ENCODE peak calls at places on chromosomes 12 and 14, in four cellular contexts. F is HepG2, I is K562, E is A549. Y is an unnamed sample.

GRCh38 chr14:92441751-92442477 is 71.7 kb upstream of the RIN3 start:
- DNase-seq in I (no peak), E (no peak), F (no peak), Y (no peak)

GRCh38 chr12:87827638-87828264 is 201.4 kb downstream of the C12orf50 start:
- DNase-seq in E (peak; percentile 7), F (no peak), I (no peak), Y (no peak)

GRCh38 chr14:33679461-33680225 is 271.2 kb downstream of the EGLN3 start:
- DNase-seq in I (no peak), E (no peak), F (no peak), Y (no peak)

GRCh38 chr12:10067942-10068341 is 30.8 kb downstream of the CLEC1A start:
- DNase-seq in F (no peak), I (no peak), E (no peak), Y (no peak)

GRCh38 chr14:92937229-92937937 is 14.4 kb downstream of the CHGA start:
- DNase-seq in F (no peak), E (no peak), I (no peak), Y (no peak)

GRCh38 chr12:109497675-109498074 is 20.2 kb downstream of the UBE3B start:
- DNase-seq in I (no peak), E (no peak), F (no peak), Y (no peak)

GRCh38 chr14:54174437-54174836 is 217.8 kb upstream of the BMP4 start:
- DNase-seq in F (no peak), I (no peak), E (no peak), Y (no peak)

GRCh38 chr14:55938249-55938791 is 179.9 kb upstream of the PELI2 start:
- DNase-seq in F (no peak), I (no peak), E (no peak), Y (no peak)

GRCh38 chr14:93788557-93789365 is 476 bp upstream of the PRIMA1 start:
- DNase-seq in I (no peak), E (peak; percentile 74), F (no peak), Y (peak; percentile 69)

GRCh38 chr14:99395904-99396530 is 84.6 kb downstream of the SETD3 start:
- DNase-seq in E (peak; percentile 21), I (no peak), F (no peak), Y (no peak)

GRCh38 chr12:95966287-95966870 is 23.2 kb downstream of the AMDHD1 start:
- DNase-seq in F (peak; percentile 87), E (no peak), I (no peak), Y (no peak)

GRCh38 chr14:91284146-91284790 is 39.8 kb upstream of the GPR68 start:
- DNase-seq in I (no peak), E (no peak), F (no peak), Y (no peak)

GRCh38 chr12:6613776-6614512 is 6.8 kb upstream of the CHD4 start:
- DNase-seq in F (peak; percentile 97), I (peak; percentile 90), E (peak; percentile 68), Y (peak; percentile 91)

GRCh38 chr12:110689601-110690430 is 901 bp upstream of the HVCN1 start:
- DNase-seq in E (no peak), I (peak; percentile 54), F (no peak), Y (no peak)

GRCh38 chr12:129900306-129900705 is 3.5 kb downstream of the TMEM132D start:
- DNase-seq in I (no peak), E (no peak), F (no peak), Y (no peak)

GRCh38 chr14:100330007-100330344 is 6.8 kb downstream of the SLC25A47 start:
- DNase-seq in F (no peak), E (no peak), I (no peak), Y (no peak)

GRCh38 chr12:107903377-107904061 is 129.0 kb downstream of the ASCL4 start:
- DNase-seq in I (peak; percentile 94), E (peak; percentile 47), F (no peak), Y (peak; percentile 89)

GRCh38 chr12:44876554-44877275 is 600 bp upstream of the NELL2 start:
- DNase-seq in I (peak; percentile 23), F (no peak), E (peak; percentile 46), Y (peak; percentile 80)

GRCh38 chr14:102215522-102216250 is 76.0 kb downstream of the WDR20 start:
- DNase-seq in E (no peak), I (no peak), F (no peak), Y (no peak)

GRCh38 chr12:30019386-30020140 is 235.8 kb upstream of the TMTC1 start:
- DNase-seq in I (no peak), E (no peak), F (no peak), Y (no peak)

GRCh38 chr12:131155131-131155530 is 201.4 kb downstream of the ADGRD1 start:
- DNase-seq in E (no peak), I (no peak), F (no peak), Y (no peak)

GRCh38 chr12:27772328-27773049 is 7.5 kb upstream of the KLHL42 start:
- DNase-seq in I (no peak), F (no peak), E (no peak), Y (no peak)

GRCh38 chr14:91714805-91715204 is 17.1 kb downstream of the CATSPERB start:
- DNase-seq in F (no peak), E (no peak), I (no peak), Y (peak; percentile 30)

GRCh38 chr14:88552859-88553258 is 1.9 kb downstream of the PTPN21 start:
- DNase-seq in F (peak; percentile 51), I (no peak), E (no peak), Y (no peak)

GRCh38 chr14:88553886-88554457 is 835 bp downstream of the PTPN21 start:
- DNase-seq in I (no peak), F (no peak), E (no peak), Y (no peak)

GRCh38 chr14:88551936-88552565 is 2.8 kb downstream of the PTPN21 start:
- DNase-seq in I (no peak), F (no peak), E (no peak), Y (peak; percentile 38)

GRCh38 chr14:88556581-88556980 is 1.8 kb upstream of the PTPN21 start:
- DNase-seq in I (no peak), E (no peak), F (no peak), Y (no peak)

DNA sequence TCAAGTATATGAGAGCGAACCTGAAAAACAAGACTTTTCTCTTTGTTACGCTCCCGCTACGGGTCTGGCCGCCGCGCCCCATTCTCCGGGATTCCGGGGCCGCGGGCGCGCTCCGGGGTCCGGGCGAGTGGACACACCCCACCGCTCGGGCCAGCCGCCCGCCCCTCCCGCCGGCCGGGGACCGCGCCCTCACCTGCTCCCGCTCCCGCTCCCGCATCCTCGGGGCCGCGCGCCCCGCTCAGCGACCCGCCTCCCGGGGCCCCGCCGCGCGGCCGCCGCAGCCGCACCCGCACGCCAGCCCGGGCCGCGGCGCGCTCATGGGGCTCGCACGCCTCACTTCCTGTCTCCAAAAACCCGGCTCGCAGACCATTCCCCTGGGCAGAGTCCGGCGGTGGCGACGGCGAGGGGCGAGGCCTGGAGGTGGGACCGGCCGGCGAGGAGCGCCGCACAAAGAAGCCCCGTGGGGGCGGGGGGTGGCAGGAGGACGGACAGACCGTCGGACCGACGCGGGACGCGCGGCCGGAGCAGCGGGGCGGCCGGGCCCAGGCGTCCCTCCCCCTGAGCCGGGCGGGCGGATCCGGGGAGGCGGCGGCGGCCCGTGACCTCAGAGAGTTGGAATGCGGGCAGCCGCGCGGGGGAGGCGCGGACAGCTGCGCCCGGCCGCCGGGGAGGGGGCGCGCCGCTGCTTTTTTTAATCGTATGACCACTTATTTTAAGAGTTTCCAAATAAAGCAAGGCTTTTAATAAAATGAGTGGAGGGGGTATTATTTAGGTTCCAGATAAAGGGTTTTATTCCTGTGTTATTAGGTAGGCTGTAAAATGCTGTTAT is at the start of gene PTPN21:
- DNase-seq in E (peak; percentile 62), F (peak; percentile 43), I (peak; percentile 82), Y (peak; percentile 75)
- TF ChIP-seq HMGXB4 in E (no peak), F (peak; percentile 42), I (no peak), Y (peak; percentile 45)

GRCh38 chr12:31117203-31118011 is 43.7 kb downstream of the DDX11 start:
- DNase-seq in E (peak; percentile 76), F (peak; percentile 12), I (peak; percentile 80), Y (peak; percentile 55)
- TF ChIP-seq HMGXB4 in E (no peak), F (no peak), I (no peak), Y (no peak)

GRCh38 chr14:60724080-60724618 is at the start of gene SIX4:
- DNase-seq in I (peak; percentile 83), E (peak; percentile 81), F (peak; percentile 84), Y (peak; percentile 86)
- TF ChIP-seq HMGXB4 in I (no peak), E (no peak), F (no peak), Y (no peak)

GRCh38 chr12:26628234-26628633 is 204.8 kb downstream of the ITPR2 start:
- DNase-seq in F (no peak), E (no peak), I (no peak), Y (no peak)

GRCh38 chr12:26627335-26627734 is 205.7 kb downstream of the ITPR2 start:
- DNase-seq in F (peak; percentile 64), I (no peak), E (no peak), Y (no peak)

GRCh38 chr12:26630546-26631027 is 202.4 kb downstream of the ITPR2 start:
- DNase-seq in F (peak; percentile 72), I (no peak), E (no peak), Y (no peak)

GRCh38 chr12:26631846-26632245 is 201.1 kb downstream of the ITPR2 start:
- DNase-seq in I (no peak), E (no peak), F (no peak), Y (no peak)

GRCh38 chr12:26629864-26630263 is 203.1 kb downstream of the ITPR2 start:
- DNase-seq in E (no peak), I (no peak), F (no peak), Y (no peak)
- TF ChIP-seq HMGXB4 in E (no peak), I (no peak), F (no peak), Y (no peak)

GRCh38 chr12:132611620-132612019 is 1.2 kb upstream of the LRCOL1 start:
- DNase-seq in I (no peak), E (no peak), F (no peak), Y (no peak)
- TF ChIP-seq HMGXB4 in I (no peak), E (no peak), F (no peak), Y (no peak)